ENCODE peak calls at places on chromosome 2, in five cellular contexts. L, Q, C, D and Y are unnamed samples. For H3K9me3 and H3K36me3, the result is how much of the 10 kb centered on the place peaks cover.

GRCh38 chr2:118763797-118764196 is 83.7 kb downstream of the EN1 start:
- DNase-seq in C (no peak), D (no peak), L (no peak), Q (peak), Y (no peak)

GRCh38 chr2:223901854-223902253 is 43.3 kb downstream of the WDFY1 start:
- DNase-seq in L (peak), D (no peak), C (peak), Q (no peak), Y (no peak)

GRCh38 chr2:174846941-174847938 is 83.0 kb upstream of the CHRNA1 start:
- DNase-seq in Q (peak), D (no peak), C (no peak), L (peak), Y (no peak)

GRCh38 chr2:190979906-190980629 is 33.9 kb downstream of the STAT1 start:
- DNase-seq in Q (peak), L (no peak), C (no peak), D (peak), Y (peak)

GRCh38 chr2:162416446-162416845 is 72.5 kb downstream of the GCA start:
- DNase-seq in D (no peak), C (no peak), Q (peak), L (peak), Y (no peak)

GRCh38 chr2:37653805-37654378 is 17.6 kb downstream of the CDC42EP3 start:
- DNase-seq in L (peak), Q (no peak), C (no peak), D (peak), Y (peak)

GRCh38 chr2:142100967-142101366 is 29.8 kb downstream of the LRP1B start:
- DNase-seq in D (no peak), C (no peak), Q (peak), L (peak), Y (no peak)

GRCh38 chr2:191265311-191266170 is 20.3 kb downstream of the MYO1B start:
- DNase-seq in D (peak), C (no peak), Q (peak), L (no peak), Y (no peak)

GRCh38 chr2:160376576-160376975 is 117.0 kb downstream of the RBMS1 start:
- DNase-seq in C (no peak), D (no peak), L (no peak), Q (peak), Y (no peak)

GRCh38 chr2:239158641-239159475 is 242.0 kb downstream of the HDAC4 start:
- DNase-seq in Q (no peak), C (no peak), L (no peak), D (peak), Y (peak)

GRCh38 chr2:240522406-240522805 is 35.4 kb downstream of the ANKMY1 start:
- DNase-seq in D (peak), Q (no peak), C (no peak), L (no peak), Y (peak)
- H3K9me3 ChIP-seq in D (under half), Q (under half), C (under half), L (under half), Y (under half)

DNA sequence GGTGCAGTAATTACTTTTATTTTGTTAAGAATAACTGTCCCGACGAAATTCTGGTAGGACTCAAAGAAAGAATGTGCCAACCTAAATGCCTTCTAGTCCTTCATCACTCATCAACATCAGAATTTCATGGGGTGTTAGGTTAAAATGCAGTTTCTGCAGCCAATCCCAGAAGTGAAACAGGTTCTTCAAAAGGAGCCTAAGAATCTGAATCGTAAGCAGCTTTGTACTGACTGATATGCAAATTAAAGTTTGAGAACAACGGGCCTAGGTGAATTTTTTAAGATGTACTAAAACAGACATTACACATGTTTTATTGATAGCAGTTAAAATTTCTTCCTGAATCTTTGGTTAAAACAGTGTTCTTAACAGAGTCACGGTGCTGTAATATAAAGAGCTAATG is 140.3 kb upstream of the ZC3H15 start:
- DNase-seq in Q (no peak), D (no peak), C (peak), L (no peak), Y (no peak)
- H3K36me3 ChIP-seq in Q (under half), D (under half), C (under half), L (under half), Y (under half)

DNA sequence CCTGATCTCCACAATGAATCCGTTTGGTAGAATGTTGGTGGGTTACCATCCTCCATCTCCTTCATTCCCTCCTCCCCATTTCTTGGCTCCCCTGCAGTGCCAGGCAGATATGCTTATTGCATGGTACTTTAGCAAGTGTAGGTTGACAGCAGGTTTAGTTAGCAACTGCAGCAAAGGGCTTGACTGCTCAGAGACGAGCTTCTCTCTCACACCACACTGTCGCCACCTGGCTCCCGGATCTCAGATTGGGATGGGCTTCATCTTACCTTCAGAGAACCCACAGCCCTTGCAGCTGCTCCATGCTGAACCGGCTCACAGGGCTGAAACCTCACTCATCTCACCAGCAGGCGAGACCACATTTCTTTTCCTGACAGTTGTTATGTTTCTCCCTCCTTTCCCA is 88.8 kb downstream of the VWA3B start:
- DNase-seq in D (no peak), C (no peak), Q (no peak), L (no peak), Y (no peak)
- TF ChIP-seq CTCF in D (peak), C (no peak), Q (no peak), L (no peak), Y (no peak)

GRCh38 chr2:13654416-13654815 is 937.7 kb downstream of the TRIB2 start:
- DNase-seq in L (peak), C (no peak), Q (peak), D (no peak), Y (no peak)

GRCh38 chr2:13651684-13652131 is 935.0 kb downstream of the TRIB2 start:
- DNase-seq in C (peak), D (no peak), Q (no peak), L (no peak), Y (no peak)

GRCh38 chr2:13650586-13651180 is 933.9 kb downstream of the TRIB2 start:
- DNase-seq in L (no peak), Q (no peak), D (no peak), C (peak), Y (no peak)

DNA sequence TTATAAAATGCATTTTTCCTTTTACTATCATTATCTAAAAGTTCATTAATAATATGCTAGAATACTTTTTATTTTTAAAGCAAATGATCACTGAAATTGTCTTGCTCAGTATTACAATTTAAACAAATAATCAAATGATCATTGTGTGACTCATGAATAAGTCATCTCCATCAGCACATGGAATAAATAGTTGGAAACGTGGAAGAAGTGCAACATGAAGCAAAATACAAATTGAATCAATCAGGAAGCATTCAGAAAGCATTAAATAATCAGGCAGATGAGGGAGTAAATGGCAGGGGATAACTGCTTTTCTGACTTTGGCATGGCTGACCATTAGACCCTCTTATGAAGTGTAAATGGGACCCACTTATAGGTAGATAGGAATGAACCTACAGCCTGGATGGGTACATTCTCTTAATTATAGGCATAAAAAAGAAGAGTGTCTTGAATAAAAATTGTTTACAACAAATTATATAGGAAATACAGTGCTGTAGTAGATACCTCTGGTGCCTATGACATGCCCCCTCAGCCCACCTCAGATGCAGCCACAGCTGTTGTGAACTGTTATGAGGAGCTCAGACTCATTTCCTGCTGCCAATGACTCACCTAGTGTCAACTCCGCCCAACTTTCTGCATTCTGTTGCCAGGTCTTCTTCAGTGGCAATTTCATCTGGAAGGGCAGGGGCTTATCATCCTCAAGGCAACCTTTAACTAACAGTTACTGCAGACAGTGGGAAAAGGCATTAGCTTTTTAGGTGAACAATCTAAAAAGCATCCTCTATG is 936.0 kb downstream of the TRIB2 start:
- DNase-seq in L (peak), Q (peak), D (no peak), C (peak), Y (no peak)
- H3K9me3 ChIP-seq in L (under half), Q (under half), D (under half), C (under half), Y (under half)

DNA sequence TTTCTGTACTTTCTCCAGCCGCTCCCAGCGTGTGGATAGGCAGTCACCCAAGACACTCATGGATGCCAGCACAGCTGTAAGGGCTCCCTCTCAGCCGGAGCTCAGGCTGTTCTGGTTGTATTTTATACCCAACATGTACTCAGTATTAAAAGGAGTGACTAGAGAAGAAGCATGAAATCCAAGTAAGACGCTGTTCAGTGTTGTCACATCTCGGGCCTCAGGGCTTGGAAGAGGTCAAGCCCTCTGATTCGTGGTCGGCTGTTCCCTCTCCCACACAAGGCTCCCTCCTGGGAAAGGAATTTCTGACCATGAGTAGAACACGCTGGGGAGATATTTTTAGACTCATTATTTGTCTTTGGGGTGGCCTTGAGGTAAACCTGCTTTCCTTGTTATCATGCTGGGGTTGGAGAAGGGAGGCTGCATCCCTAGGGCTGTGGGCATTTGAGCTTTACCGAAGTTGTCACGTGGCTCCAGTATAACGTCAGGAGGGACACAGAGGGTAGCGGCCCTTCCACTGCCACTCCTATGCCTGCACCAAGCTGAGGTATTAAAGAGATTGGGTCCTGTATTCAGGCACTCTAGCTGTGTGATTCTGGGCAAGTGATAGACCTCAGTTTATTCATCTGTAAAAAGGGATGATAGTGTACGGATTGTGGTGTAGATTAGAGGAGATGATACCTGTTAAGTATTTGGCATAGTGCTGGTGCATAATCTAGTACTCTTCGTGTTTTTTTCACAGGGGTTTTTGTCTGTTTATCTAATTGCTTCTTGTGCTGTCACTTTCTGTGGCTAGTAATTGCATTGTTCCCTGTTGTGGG is 34.1 kb downstream of the HK2 start:
- DNase-seq in L (no peak), D (no peak), Q (peak), C (no peak), Y (no peak)
- H3K36me3 ChIP-seq in L (under half), D (under half), Q (under half), C (under half), Y (under half)